ENCODE peak calls at places on chromosomes 1 and 21, in six cellular contexts. B is ascending aorta, Y is tibial artery, J is thoracic aorta, G is cardiac muscle cell, Q is psoas muscle. R is an unnamed sample. For H3K4me1, the result is how much of the 10 kb centered on the place peaks cover.

GRCh38 chr1:235304549-235305451 is 23.2 kb downstream of the ARID4B start:
- DNase-seq in B (no peak), Y (no peak), J (no peak), G (peak), Q (no peak), R (no peak)

GRCh38 chr21:33848252-33848953 is 67.2 kb downstream of the ATP5PO start:
- DNase-seq in B (no peak), Y (no peak), J (no peak), G (no peak), Q (no peak), R (no peak)

GRCh38 chr21:26956216-26956615 is 10.7 kb downstream of the ADAMTS5 start:
- DNase-seq in B (no peak), Y (no peak), J (no peak), G (no peak), Q (no peak), R (no peak)

GRCh38 chr1:65554829-65555228 is 134.4 kb downstream of the LEPR start:
- DNase-seq in B (no peak), Y (no peak), J (no peak), G (no peak), Q (no peak), R (no peak)

GRCh38 chr1:30697977-30698376 is 25.4 kb downstream of the MATN1 start:
- DNase-seq in B (no peak), Y (peak), J (no peak), G (peak), Q (no peak), R (no peak)

GRCh38 chr1:1244192-1244811 is 2.2 kb downstream of the C1QTNF12 start:
- DNase-seq in B (no peak), Y (no peak), J (no peak), G (no peak), Q (no peak), R (no peak)

GRCh38 chr1:116515702-116516101 is 55.1 kb downstream of the CD58 start:
- DNase-seq in B (no peak), Y (no peak), J (no peak), G (no peak), Q (no peak), R (no peak)

GRCh38 chr1:186736971-186737685 is 56.9 kb upstream of the PTGS2 start:
- DNase-seq in B (no peak), Y (no peak), J (no peak), G (no peak), Q (no peak), R (no peak)

GRCh38 chr1:64137569-64137936 is 65.9 kb upstream of the UBE2U start:
- DNase-seq in B (no peak), Y (no peak), J (no peak), G (no peak), Q (no peak), R (no peak)

GRCh38 chr1:64733576-64734288 is 11.1 kb upstream of the RAVER2 start:
- DNase-seq in B (no peak), Y (no peak), J (no peak), G (peak), Q (no peak), R (no peak)

GRCh38 chr1:164510435-164510834 is 48.5 kb upstream of the PBX1 start:
- DNase-seq in B (no peak), Y (no peak), J (no peak), G (peak), Q (no peak), R (no peak)

GRCh38 chr1:1281533-1282321 is 1.5 kb downstream of the SCNN1D start:
- DNase-seq in B (no peak), Y (no peak), J (no peak), G (peak), Q (peak), R (no peak)

GRCh38 chr1:236618507-236618906 is 14.2 kb upstream of the HEATR1 start:
- DNase-seq in B (no peak), Y (no peak), J (no peak), G (no peak), Q (no peak), R (no peak)

GRCh38 chr1:42214447-42214871 is 49.9 kb upstream of the GUCA2A start:
- DNase-seq in B (no peak), Y (peak), J (no peak), G (peak), Q (no peak), R (no peak)

GRCh38 chr1:87200875-87201638 is 127.6 kb upstream of the LMO4 start:
- DNase-seq in B (no peak), Y (no peak), J (no peak), G (no peak), Q (no peak), R (no peak)

GRCh38 chr1:227372662-227373061 is 54.4 kb upstream of the CDC42BPA start:
- DNase-seq in B (no peak), Y (peak), J (no peak), G (peak), Q (no peak), R (no peak)

GRCh38 chr1:31627301-31627929 is 9.9 kb downstream of the HCRTR1 start:
- DNase-seq in B (no peak), Y (peak), J (no peak), G (peak), Q (peak), R (no peak)

GRCh38 chr1:119485246-119485645 is 21.8 kb upstream of the HSD3B1 start:
- DNase-seq in B (no peak), Y (no peak), J (no peak), G (no peak), Q (no peak), R (no peak)

GRCh38 chr1:62417351-62417999 is 19.4 kb upstream of the USP1 start:
- DNase-seq in B (no peak), Y (no peak), J (no peak), G (no peak), Q (no peak), R (no peak)

GRCh38 chr1:185960377-185961151 is 226.4 kb downstream of the HMCN1 start:
- DNase-seq in B (no peak), Y (peak), J (no peak), G (peak), Q (peak), R (no peak)

GRCh38 chr1:29739176-29739575 is 502.9 kb downstream of the PTPRU start:
- DNase-seq in B (no peak), Y (no peak), J (no peak), G (no peak), Q (no peak), R (no peak)

GRCh38 chr1:236868625-236869467 is 73.8 kb downstream of the MTR start:
- DNase-seq in B (no peak), Y (no peak), J (no peak), G (peak), Q (no peak), R (no peak)

GRCh38 chr1:30872948-30873263 is 35.7 kb downstream of the SDC3 start:
- DNase-seq in B (no peak), Y (peak), J (no peak), G (no peak), Q (no peak), R (no peak)

GRCh38 chr1:152014943-152015342 is 21.3 kb upstream of the S100A10 start:
- DNase-seq in B (no peak), Y (no peak), J (no peak), G (no peak), Q (no peak), R (no peak)
- H3K4me1 ChIP-seq in B (under half), Y (under half), J (under half), G (under half), Q (under half), R (under half)

GRCh38 chr1:94953107-94953506 is 26.2 kb upstream of the CNN3 start:
- DNase-seq in B (no peak), Y (no peak), J (no peak), G (no peak), Q (no peak), R (no peak)
- H3K4me1 ChIP-seq in B (under half), Y (under half), J (under half), G (under half), Q (under half), R (half or more)

DNA sequence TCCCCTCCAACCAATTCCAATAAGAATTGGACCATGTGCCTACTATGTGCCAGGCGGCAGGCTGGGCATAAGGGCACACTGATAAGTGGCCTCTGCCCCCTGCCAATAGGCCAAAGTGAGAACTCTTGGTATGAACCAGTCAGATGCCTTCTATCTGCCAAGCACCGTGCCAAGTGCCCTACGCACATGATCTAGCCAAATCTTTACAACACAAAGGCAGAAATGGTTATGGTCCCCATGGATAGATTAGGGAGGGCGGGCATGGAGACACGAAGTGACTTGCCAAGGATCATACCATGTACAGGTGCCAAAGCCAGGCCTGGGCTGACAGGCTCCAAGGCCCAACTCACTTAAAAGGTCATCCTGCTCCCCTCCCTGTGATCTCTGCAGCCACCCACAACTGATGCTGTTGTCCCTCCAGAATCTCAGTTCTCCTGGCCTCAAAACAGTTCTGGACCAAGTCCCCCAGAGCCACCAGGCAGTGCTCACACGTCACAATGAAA is 32.1 kb downstream of the CASZ1 start:
- DNase-seq in B (no peak), Y (no peak), J (no peak), G (no peak), Q (no peak), R (no peak)
- H3K4me1 ChIP-seq in B (under half), Y (under half), J (under half), G (under half), Q (half or more), R (under half)

GRCh38 chr1:21762022-21762404 is 20.9 kb downstream of the USP48 start:
- DNase-seq in B (no peak), Y (no peak), J (no peak), G (no peak), Q (no peak), R (no peak)
- H3K4me1 ChIP-seq in B (under half), Y (under half), J (under half), G (under half), Q (under half), R (under half)

GRCh38 chr1:28507247-28507645 is 1.4 kb downstream of the RCC1 start:
- DNase-seq in B (no peak), Y (no peak), J (no peak), G (peak), Q (no peak), R (no peak)

GRCh38 chr1:28509705-28510349 is 4.0 kb downstream of the RCC1 start:
- DNase-seq in B (no peak), Y (no peak), J (no peak), G (peak), Q (no peak), R (no peak)

GRCh38 chr1:28508435-28508754 is 2.6 kb downstream of the RCC1 start:
- DNase-seq in B (no peak), Y (no peak), J (no peak), G (peak), Q (no peak), R (no peak)

GRCh38 chr1:28506907-28507246 is 1.0 kb downstream of the RCC1 start:
- DNase-seq in B (no peak), Y (no peak), J (no peak), G (no peak), Q (no peak), R (no peak)

GRCh38 chr1:28507646-28508434 is 2.0 kb downstream of the RCC1 start:
- DNase-seq in B (no peak), Y (no peak), J (no peak), G (peak), Q (no peak), R (no peak)
- H3K4me1 ChIP-seq in B (under half), Y (under half), J (half or more), G (under half), Q (under half), R (half or more)